ENCODE peak calls at places on chromosomes 5 and 9, in seven cellular contexts. Q is breast epithelium, A is sigmoid colon, S is GM23338, L is stomach, M is HepG2, H is prostate gland. F is an unnamed sample.

GRCh38 chr5:117590944-117591343 is 1016.3 kb upstream of the SEMA6A start:
- DNase-seq in A (no peak), M (peak), S (peak), H (no peak), Q (no peak), L (no peak), F (no peak)

GRCh38 chr5:178619390-178619789 is 7.5 kb downstream of the CLK4 start:
- DNase-seq in L (no peak), Q (no peak), M (no peak), A (no peak), S (peak), H (no peak), F (no peak)

GRCh38 chr9:91197232-91198181 is 164.2 kb downstream of the AUH start:
- DNase-seq in Q (no peak), A (peak), L (peak), M (peak), S (peak), H (peak), F (peak)

GRCh38 chr5:13676531-13676930 is 268.0 kb downstream of the DNAH5 start:
- DNase-seq in Q (no peak), H (no peak), M (no peak), L (no peak), A (no peak), S (no peak), F (no peak)

GRCh38 chr5:178441486-178442270 is 148.5 kb downstream of the COL23A1 start:
- DNase-seq in L (no peak), S (no peak), A (peak), M (no peak), H (no peak), Q (no peak), F (no peak)

GRCh38 chr5:109921735-109922395 is 232.1 kb downstream of the MAN2A1 start:
- DNase-seq in Q (no peak), H (no peak), A (no peak), M (no peak), L (peak), S (no peak), F (no peak)

GRCh38 chr5:73189816-73190451 is 16.9 kb downstream of the TMEM174 start:
- DNase-seq in L (no peak), A (no peak), S (peak), Q (no peak), M (no peak), H (no peak), F (no peak)

GRCh38 chr9:37424204-37424685 is 1.7 kb downstream of the GRHPR start:
- DNase-seq in A (no peak), M (peak), S (no peak), H (no peak), L (no peak), Q (no peak), F (no peak)

GRCh38 chr5:72920690-72921089 is 35.2 kb upstream of the FCHO2 start:
- DNase-seq in L (no peak), Q (no peak), M (no peak), A (no peak), S (peak), H (no peak), F (no peak)

GRCh38 chr9:114097613-114098020 is 1.5 kb downstream of the KIF12 start:
- DNase-seq in S (no peak), M (no peak), H (no peak), L (peak), A (no peak), Q (no peak), F (no peak)

GRCh38 chr9:35035851-35036701 is 36.3 kb downstream of the VCP start:
- DNase-seq in S (peak), Q (no peak), A (peak), H (no peak), L (peak), M (no peak), F (no peak)

GRCh38 chr5:157520911-157521703 is 54.5 kb downstream of the ADAM19 start:
- DNase-seq in M (peak), H (no peak), S (peak), L (no peak), A (no peak), Q (no peak), F (no peak)

GRCh38 chr5:160837749-160838593 is 14.0 kb downstream of the ATP10B start:
- DNase-seq in A (no peak), Q (no peak), S (no peak), H (no peak), L (no peak), M (no peak), F (no peak)

GRCh38 chr5:38258319-38259061 is at the start of gene EGFLAM:
- DNase-seq in L (no peak), A (no peak), M (no peak), Q (no peak), S (peak), H (no peak), F (no peak)

GRCh38 chr5:125913200-125913599 is 510.0 kb upstream of the GRAMD2B start:
- DNase-seq in M (no peak), Q (no peak), A (no peak), L (no peak), S (no peak), H (no peak), F (no peak)

GRCh38 chr9:129225815-129226214 is 47.8 kb upstream of the IER5L start:
- DNase-seq in M (no peak), A (peak), Q (no peak), H (no peak), L (peak), S (peak), F (no peak)

GRCh38 chr9:21519855-21520434 is 37.8 kb upstream of the IFNE start:
- DNase-seq in M (no peak), S (no peak), A (no peak), H (no peak), Q (no peak), L (no peak), F (no peak)

GRCh38 chr9:130290353-130291181 is 25.0 kb downstream of the HMCN2 start:
- DNase-seq in S (no peak), A (peak), Q (no peak), H (no peak), M (no peak), L (no peak), F (peak)

GRCh38 chr5:177328545-177329231 is 17.0 kb upstream of the MXD3 start:
- DNase-seq in A (no peak), L (no peak), M (no peak), H (no peak), S (no peak), Q (no peak), F (no peak)

GRCh38 chr9:88747768-88748167 is 212.8 kb downstream of the NXNL2 start:
- DNase-seq in Q (no peak), L (no peak), M (no peak), A (peak), S (peak), H (peak), F (peak)

GRCh38 chr5:170623576-170624181 is 119.9 kb downstream of the KCNIP1 start:
- DNase-seq in S (peak), L (peak), M (peak), Q (peak), A (peak), H (peak), F (no peak)

GRCh38 chr5:58410441-58410840 is 49.4 kb downstream of the PLK2 start:
- DNase-seq in H (no peak), Q (no peak), S (peak), M (no peak), A (no peak), L (no peak), F (no peak)

GRCh38 chr9:110975969-110976368 is 62.3 kb downstream of the LPAR1 start:
- DNase-seq in M (no peak), A (no peak), H (no peak), L (no peak), S (no peak), Q (no peak), F (no peak)

GRCh38 chr9:131545786-131546335 is 538 bp downstream of the PRRT1B start:
- DNase-seq in A (no peak), S (peak), L (no peak), M (no peak), Q (no peak), H (no peak), F (no peak)

GRCh38 chr5:140261403-140262171 is 41.3 kb downstream of the PFDN1 start:
- DNase-seq in M (peak), L (peak), A (peak), S (no peak), Q (no peak), H (peak), F (no peak)

GRCh38 chr5:58579781-58580180 is 3.1 kb upstream of the RAB3C start:
- DNase-seq in L (no peak), H (no peak), M (no peak), S (no peak), A (no peak), Q (no peak), F (no peak)

GRCh38 chr9:72478993-72479392 is 42.4 kb upstream of the TMC1 start:
- DNase-seq in H (no peak), A (no peak), S (no peak), M (no peak), Q (no peak), L (no peak), F (no peak)

GRCh38 chr9:83620841-83621636 is 1.9 kb upstream of the IDNK start:
- DNase-seq in S (peak), M (peak), L (peak), A (no peak), Q (no peak), H (no peak), F (no peak)

GRCh38 chr5:124663101-124663506 is 83.3 kb downstream of the ZNF608 start:
- DNase-seq in L (no peak), A (no peak), H (no peak), Q (no peak), S (peak), M (peak), F (no peak)

GRCh38 chr9:28155067-28155466 is 581.8 kb upstream of the C9orf72 start:
- DNase-seq in L (no peak), H (no peak), Q (no peak), A (no peak), M (no peak), S (no peak), F (no peak)

GRCh38 chr9:77486968-77487367 is 161.2 kb downstream of the GNA14 start:
- DNase-seq in S (no peak), L (no peak), H (no peak), A (no peak), Q (no peak), M (no peak), F (no peak)

GRCh38 chr5:2256646-2257288 is 374.0 kb upstream of the IRX4 start:
- DNase-seq in Q (no peak), H (no peak), L (no peak), S (no peak), A (no peak), M (no peak), F (peak)

GRCh38 chr5:42874621-42875198 is 63.0 kb upstream of the SELENOP start:
- DNase-seq in H (no peak), Q (no peak), A (no peak), S (no peak), L (no peak), M (peak), F (no peak)

GRCh38 chr5:81397169-81397568 is 3.2 kb upstream of the ACOT12 start:
- DNase-seq in H (no peak), L (no peak), A (no peak), Q (no peak), M (no peak), S (no peak), F (no peak)

GRCh38 chr5:53424691-53425597 is 55.5 kb upstream of the FST start:
- DNase-seq in S (peak), M (no peak), L (no peak), H (no peak), Q (no peak), A (no peak), F (no peak)

GRCh38 chr9:79196606-79197005 is 375.2 kb upstream of the TLE4 start:
- DNase-seq in M (no peak), A (no peak), L (no peak), Q (no peak), S (no peak), H (no peak), F (no peak)

GRCh38 chr9:130194406-130194932 is 22.3 kb downstream of the NCS1 start:
- DNase-seq in H (no peak), M (no peak), A (no peak), L (no peak), Q (no peak), S (no peak), F (no peak)

GRCh38 chr9:16450578-16450977 is 419.9 kb downstream of the BNC2 start:
- DNase-seq in Q (no peak), S (no peak), A (no peak), L (no peak), M (no peak), H (no peak), F (no peak)

GRCh38 chr5:143860211-143860610 is 48.2 kb downstream of the HMHB1 start:
- DNase-seq in S (no peak), L (no peak), H (no peak), A (no peak), M (peak), Q (no peak), F (no peak)

GRCh38 chr5:91281409-91281808 is 101.7 kb downstream of the ARRDC3 start:
- DNase-seq in M (no peak), S (no peak), Q (no peak), L (no peak), H (no peak), A (no peak), F (no peak)

DNA sequence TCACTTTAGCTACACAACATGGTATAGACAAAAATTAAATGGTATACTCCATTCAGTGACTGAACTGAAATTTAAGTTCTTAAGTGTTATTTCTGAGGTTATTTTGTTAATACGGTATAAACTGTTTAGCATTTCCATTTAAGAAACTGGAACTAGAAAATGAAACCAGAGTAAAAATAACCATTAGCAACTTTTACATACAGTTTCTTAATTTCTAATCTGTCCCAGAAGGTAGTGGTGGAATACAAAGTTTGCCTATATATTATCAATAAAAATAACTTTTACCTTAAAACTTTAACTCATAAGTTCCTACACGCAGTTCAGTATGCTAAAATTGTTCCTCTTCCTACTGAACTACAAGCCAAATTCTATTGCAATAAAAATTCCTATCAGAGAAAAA is 10.3 kb downstream of the GOLPH3 start:
- DNase-seq in Q (no peak), L (no peak), H (no peak), S (no peak), M (no peak), A (no peak), F (no peak)
- H3K4me3 ChIP-seq in Q (no peak), L (no peak), H (no peak), S (no peak), M (no peak), A (no peak), F (no peak)

DNA sequence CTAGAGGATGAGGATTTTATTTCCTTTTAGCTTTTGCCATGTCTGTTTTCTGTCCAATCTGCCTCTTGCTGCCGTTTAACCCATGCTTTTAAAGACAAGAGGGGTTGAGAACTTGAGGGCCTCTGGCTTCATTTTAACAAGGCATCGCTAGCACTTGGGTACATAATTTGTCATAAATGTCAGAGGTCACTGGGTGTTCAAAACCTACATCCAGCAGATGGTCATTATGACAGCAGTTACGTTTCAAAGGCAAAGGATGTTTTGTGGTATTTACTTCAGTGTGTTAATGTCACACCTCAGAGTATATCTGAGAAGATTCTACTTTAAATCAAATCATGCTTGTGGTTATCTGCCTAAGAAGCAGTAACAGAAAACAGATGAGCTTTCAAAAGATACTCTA is 918.3 kb downstream of the NR2F1-AS1 start:
- DNase-seq in M (no peak), A (no peak), Q (no peak), S (no peak), L (no peak), H (no peak), F (no peak)
- TF ChIP-seq POLR2AphosphoS5 in M (no peak), A (no peak), Q (no peak), S (no peak), L (no peak), H (no peak), F (no peak)

GRCh38 chr9:119375892-119376291 is 6.7 kb upstream of the BRINP1 start:
- DNase-seq in H (no peak), Q (no peak), M (peak), A (no peak), L (no peak), S (peak), F (peak)
- TF ChIP-seq CTCF in H (no peak), Q (no peak), M (no peak), A (no peak), L (no peak), S (peak), F (no peak)

GRCh38 chr9:134327671-134328231 is 1.5 kb downstream of the RXRA start:
- DNase-seq in A (no peak), H (no peak), L (no peak), S (no peak), M (no peak), Q (no peak), F (no peak)
- H3K4me3 ChIP-seq in A (peak), H (peak), L (peak), S (peak), M (peak), Q (peak), F (peak)

GRCh38 chr5:107388111-107388861 is 282.5 kb downstream of the EFNA5 start:
- DNase-seq in A (no peak), Q (no peak), M (no peak), S (peak), H (no peak), L (no peak), F (no peak)
- TF ChIP-seq POLR2AphosphoS5 in A (no peak), Q (no peak), M (no peak), S (no peak), H (no peak), L (no peak), F (no peak)

GRCh38 chr9:116692619-116693018 is 5.5 kb downstream of the TRIM32 start:
- DNase-seq in M (no peak), L (no peak), A (no peak), Q (no peak), H (no peak), S (no peak), F (no peak)
- TF ChIP-seq CTCF in M (no peak), L (no peak), A (no peak), Q (no peak), H (no peak), S (no peak), F (no peak)